ENCODE peak calls at places on chromosomes 7 and 10, in eight cellular contexts. P is naive thymus-derived CD8-positive, alpha-beta T cell; C is head of caudate nucleus; U is prostate gland; X is activated T-helper 1 cell treated with anti-CD3 and anti-CD28 coated beads, Interleukin-12 subunit alpha, Interleukin-12 subunit beta, Interleukin-2, Interleukin-4 antibody, amounts not matched to agents 30 ng/mL and 10 ng/mL and 1 ng/mL, durations not matched to agents 14 hours and 24 hours and 36 hours; E is lung microvascular endothelial cell; T is amygdala; L is activated CD4-positive, alpha-beta T cell treated with anti-CD3 and anti-CD28 coated beads, Interleukin-2, amount 50 U/mL, for 24 hours. G is an unnamed sample.

GRCh38 chr7:105107458-105107857 is 93.5 kb downstream of the KMT2E start:
- DNase-seq in X (no peak), P (no peak), C (no peak), L (no peak), U (no peak), E (no peak), T (no peak), G (no peak)

GRCh38 chr7:826230-826905 is 5.9 kb upstream of the SUN1 start:
- DNase-seq in X (no peak), U (no peak), P (no peak), T (no peak), E (peak; percentile 49), C (no peak), L (no peak), G (no peak)

GRCh38 chr10:63145782-63146181 is 12.7 kb downstream of the NRBF2 start:
- DNase-seq in P (no peak), U (no peak), T (no peak), C (no peak), X (no peak), E (no peak), L (no peak), G (no peak)

GRCh38 chr10:35379226-35380137 is 43.2 kb downstream of the CCNY start:
- DNase-seq in U (no peak), P (peak; percentile 37), C (no peak), T (no peak), X (no peak), L (no peak), E (peak; percentile 87), G (no peak)

GRCh38 chr10:125548878-125549277 is 134.1 kb downstream of the TEX36 start:
- DNase-seq in E (no peak), U (no peak), L (no peak), P (no peak), X (no peak), T (no peak), C (no peak), G (no peak)

GRCh38 chr7:30894866-30895408 is 16.7 kb upstream of the AQP1 start:
- DNase-seq in L (no peak), C (no peak), T (no peak), E (peak; percentile 60), U (no peak), P (no peak), X (no peak), G (no peak)

GRCh38 chr7:151866761-151867650 is 9.9 kb downstream of the PRKAG2 start:
- DNase-seq in E (no peak), P (no peak), T (no peak), C (no peak), U (no peak), L (no peak), X (no peak), G (no peak)

GRCh38 chr7:106124176-106124575 is 12.1 kb upstream of the SYPL1 start:
- DNase-seq in E (no peak), P (no peak), T (no peak), C (no peak), X (no peak), U (no peak), L (no peak), G (no peak)

GRCh38 chr10:71029411-71029881 is 141.1 kb upstream of the PCBD1 start:
- DNase-seq in X (no peak), P (no peak), E (no peak), C (no peak), L (no peak), T (no peak), U (no peak), G (no peak)

GRCh38 chr10:5343561-5343960 is 21.2 kb upstream of the UCN3 start:
- DNase-seq in E (peak; percentile 74), L (no peak), X (no peak), P (no peak), C (no peak), T (no peak), U (no peak), G (no peak)

GRCh38 chr7:108145401-108145800 is 15.2 kb upstream of the LAMB4 start:
- DNase-seq in L (no peak), P (no peak), T (no peak), E (no peak), U (no peak), C (no peak), X (no peak), G (no peak)

GRCh38 chr7:117285821-117286220 is 37.0 kb downstream of the WNT2 start:
- DNase-seq in E (no peak), U (no peak), C (no peak), L (no peak), T (no peak), X (no peak), P (no peak), G (no peak)

GRCh38 chr7:107690611-107691010 is 30.0 kb downstream of the SLC26A4 start:
- DNase-seq in C (no peak), U (no peak), E (peak; percentile 62), X (no peak), L (no peak), T (no peak), P (no peak), G (no peak)

GRCh38 chr7:105493928-105494325 is 28.1 kb downstream of the PUS7 start:
- DNase-seq in P (no peak), U (peak; percentile 50), X (no peak), L (no peak), C (no peak), E (no peak), T (no peak), G (no peak)

GRCh38 chr10:73967544-73967943 is 30.4 kb upstream of the VCL start:
- DNase-seq in T (no peak), E (no peak), C (no peak), X (no peak), L (no peak), P (no peak), U (no peak), G (no peak)

GRCh38 chr7:31744294-31744874 is 57.4 kb downstream of the PPP1R17 start:
- DNase-seq in L (peak; percentile 6), T (peak; percentile 28), E (peak; percentile 86), C (peak; percentile 85), P (no peak), U (peak; percentile 62), X (peak; percentile 4), G (peak; percentile 36)

GRCh38 chr7:65968256-65969185 is 13.5 kb downstream of the GUSB start:
- DNase-seq in X (no peak), T (no peak), P (no peak), L (no peak), C (no peak), E (no peak), U (no peak), G (no peak)

GRCh38 chr10:80046629-80047441 is 31.6 kb upstream of the TMEM254 start:
- DNase-seq in X (peak; percentile 47), P (peak; percentile 72), U (peak; percentile 73), C (peak; percentile 68), T (peak; percentile 31), L (peak; percentile 57), E (peak; percentile 80), G (peak; percentile 65)

GRCh38 chr10:82625497-82626151 is 750.6 kb downstream of the NRG3 start:
- DNase-seq in C (no peak), L (no peak), P (no peak), T (no peak), E (no peak), X (no peak), U (no peak), G (no peak)

GRCh38 chr10:117784776-117785175 is 242.2 kb downstream of the EMX2 start:
- DNase-seq in L (no peak), C (no peak), X (no peak), E (no peak), U (no peak), P (no peak), T (no peak), G (no peak)

GRCh38 chr10:87715727-87716670 is 56.3 kb downstream of the PAPSS2 start:
- DNase-seq in P (no peak), C (no peak), T (no peak), E (no peak), U (no peak), X (no peak), L (no peak), G (no peak)

GRCh38 chr7:51040777-51041176 is 258.1 kb upstream of the GRB10 start:
- DNase-seq in P (no peak), E (no peak), T (no peak), L (no peak), U (no peak), X (no peak), C (no peak), G (no peak)

GRCh38 chr10:944034-944831 is 12.7 kb upstream of the LARP4B start:
- DNase-seq in U (no peak), X (peak; percentile 16), E (peak; percentile 18), C (no peak), L (no peak), T (no peak), P (no peak), G (no peak)

GRCh38 chr7:135648235-135648634 is 14.1 kb upstream of the STMP1 start:
- DNase-seq in T (no peak), U (no peak), E (no peak), C (no peak), P (no peak), L (no peak), X (no peak), G (no peak)

GRCh38 chr10:127619550-127619949 is 70.4 kb downstream of the NPS start:
- DNase-seq in E (no peak), P (no peak), L (no peak), T (peak; percentile 86), C (peak; percentile 91), U (no peak), X (no peak), G (no peak)

GRCh38 chr7:22346383-22347107 is 10.4 kb downstream of the RAPGEF5 start:
- DNase-seq in P (no peak), U (no peak), E (no peak), X (no peak), C (no peak), L (no peak), T (no peak), G (no peak)

GRCh38 chr10:24483701-24484100 is 240.0 kb downstream of the ARHGAP21 start:
- DNase-seq in C (peak; percentile 6), L (no peak), P (no peak), U (peak; percentile 88), T (no peak), E (peak; percentile 26), X (peak; percentile 16), G (no peak)

GRCh38 chr7:74334026-74334425 is 44.8 kb downstream of the CLIP2 start:
- DNase-seq in X (no peak), P (no peak), L (no peak), E (no peak), U (no peak), C (no peak), T (no peak), G (no peak)

GRCh38 chr10:101310528-101311439 is 43.2 kb upstream of the BTRC start:
- DNase-seq in P (no peak), T (no peak), U (no peak), X (no peak), L (no peak), C (peak; percentile 38), E (no peak), G (no peak)

GRCh38 chr10:77226871-77227557 is 410.6 kb downstream of the KCNMA1 start:
- DNase-seq in E (no peak), T (no peak), X (no peak), L (no peak), P (no peak), C (no peak), U (no peak), G (no peak)

G was measured in mesothelial cell of epicardium.